ENCODE peak calls at places on chromosomes 2 and 18, in ten cellular contexts. One of them, this sample, is unnamed.

GRCh38 chr2:6845312-6845711 is 20.4 kb downstream of the CMPK2 start:
- DNase-seq in esophagus muscularis mucosa: no peak
- DNase-seq in IMR-90: no peak
- DNase-seq in HCT116: no peak
- DNase-seq in osteoblast: no peak
- DNase-seq in BE2C: no peak
- DNase-seq in body of pancreas: no peak
- DNase-seq in neural progenitor cell: peak; percentile 27
- DNase-seq in A549: no peak
- DNase-seq in pancreas: no peak
- DNase-seq in this sample: peak; percentile 20

GRCh38 chr18:55419939-55420664 is 167.9 kb downstream of the TCF4 start:
- DNase-seq in esophagus muscularis mucosa: no peak
- DNase-seq in IMR-90: no peak
- DNase-seq in HCT116: no peak
- DNase-seq in osteoblast: peak; percentile 35
- DNase-seq in BE2C: no peak
- DNase-seq in body of pancreas: no peak
- DNase-seq in neural progenitor cell: peak; percentile 46
- DNase-seq in A549: no peak
- DNase-seq in pancreas: no peak
- DNase-seq in this sample: no peak

GRCh38 chr18:32831781-32832180 is 59.0 kb upstream of the KLHL14 start:
- DNase-seq in esophagus muscularis mucosa: no peak
- DNase-seq in IMR-90: no peak
- DNase-seq in HCT116: no peak
- DNase-seq in osteoblast: no peak
- DNase-seq in BE2C: no peak
- DNase-seq in body of pancreas: no peak
- DNase-seq in neural progenitor cell: no peak
- DNase-seq in A549: no peak
- DNase-seq in pancreas: no peak
- DNase-seq in this sample: no peak

GRCh38 chr18:69161383-69162028 is 239.2 kb upstream of the DOK6 start:
- DNase-seq in esophagus muscularis mucosa: no peak
- DNase-seq in IMR-90: peak; percentile 63
- DNase-seq in HCT116: no peak
- DNase-seq in osteoblast: peak; percentile 50
- DNase-seq in BE2C: no peak
- DNase-seq in body of pancreas: no peak
- DNase-seq in neural progenitor cell: peak; percentile 31
- DNase-seq in A549: no peak
- DNase-seq in pancreas: no peak
- DNase-seq in this sample: peak; percentile 17

GRCh38 chr2:74001121-74001520 is 16.4 kb downstream of the TET3 start:
- DNase-seq in esophagus muscularis mucosa: no peak
- DNase-seq in IMR-90: peak; percentile 50
- DNase-seq in HCT116: no peak
- DNase-seq in osteoblast: no peak
- DNase-seq in BE2C: no peak
- DNase-seq in body of pancreas: no peak
- DNase-seq in neural progenitor cell: no peak
- DNase-seq in A549: no peak
- DNase-seq in pancreas: no peak
- DNase-seq in this sample: peak; percentile 12

GRCh38 chr2:132366787-132367186 is 49.8 kb upstream of the GPR39 start:
- DNase-seq in esophagus muscularis mucosa: no peak
- DNase-seq in IMR-90: no peak
- DNase-seq in HCT116: no peak
- DNase-seq in osteoblast: no peak
- DNase-seq in BE2C: no peak
- DNase-seq in body of pancreas: no peak
- DNase-seq in neural progenitor cell: no peak
- DNase-seq in A549: no peak
- DNase-seq in pancreas: no peak
- DNase-seq in this sample: no peak

GRCh38 chr2:160301420-160301819 is 101.3 kb upstream of the ITGB6 start:
- DNase-seq in esophagus muscularis mucosa: no peak
- DNase-seq in IMR-90: peak; percentile 52
- DNase-seq in HCT116: no peak
- DNase-seq in osteoblast: no peak
- DNase-seq in BE2C: no peak
- DNase-seq in body of pancreas: no peak
- DNase-seq in neural progenitor cell: no peak
- DNase-seq in A549: no peak
- DNase-seq in pancreas: no peak
- DNase-seq in this sample: no peak

GRCh38 chr2:68741805-68742306 is 7.2 kb downstream of the ARHGAP25 start:
- DNase-seq in esophagus muscularis mucosa: peak; percentile 81
- DNase-seq in IMR-90: peak; percentile 30
- DNase-seq in HCT116: no peak
- DNase-seq in osteoblast: no peak
- DNase-seq in BE2C: no peak
- DNase-seq in body of pancreas: no peak
- DNase-seq in neural progenitor cell: no peak
- DNase-seq in A549: no peak
- DNase-seq in pancreas: no peak
- DNase-seq in this sample: no peak

DNA sequence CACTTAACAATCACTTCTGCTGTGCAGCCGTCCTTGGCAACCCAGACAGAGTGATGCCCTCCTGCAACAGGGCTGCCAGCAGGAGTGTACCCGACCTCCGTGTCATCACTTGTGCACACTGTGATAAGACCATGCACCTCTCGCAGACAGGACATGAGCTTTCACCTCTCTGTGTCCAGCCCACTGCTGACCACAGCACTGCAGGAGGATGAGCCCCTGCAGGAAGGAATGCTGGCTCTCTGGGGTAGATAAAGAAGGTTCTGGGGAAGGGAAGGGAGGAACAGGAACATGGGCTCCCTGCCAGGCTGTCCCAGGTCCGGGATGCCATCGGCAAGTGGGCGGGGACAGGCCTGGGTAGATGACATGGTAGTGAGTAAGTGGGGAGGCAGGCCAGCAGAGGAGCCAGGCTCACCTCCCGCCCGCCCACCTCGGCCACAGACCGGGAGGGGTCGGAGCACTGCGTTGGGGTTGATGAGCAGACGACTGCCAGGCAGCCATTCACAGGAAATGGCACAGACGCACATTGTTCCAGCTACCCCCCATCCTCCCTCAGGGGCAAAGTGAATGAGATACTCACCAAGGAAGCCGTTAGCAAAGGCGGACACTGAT is 18.6 kb upstream of the COL6A3 start:
- DNase-seq in esophagus muscularis mucosa: no peak
- DNase-seq in IMR-90: peak; percentile 93
- DNase-seq in HCT116: peak; percentile 15
- DNase-seq in osteoblast: peak; percentile 82
- DNase-seq in BE2C: peak; percentile 83
- DNase-seq in body of pancreas: no peak
- DNase-seq in neural progenitor cell: no peak
- DNase-seq in A549: peak; percentile 45
- DNase-seq in pancreas: no peak
- DNase-seq in this sample: no peak
- TF ChIP-seq CTCF in esophagus muscularis mucosa: no peak
- TF ChIP-seq CTCF in IMR-90: peak; percentile 58
- TF ChIP-seq CTCF in HCT116: peak; percentile 14
- TF ChIP-seq CTCF in osteoblast: peak; percentile 62
- TF ChIP-seq CTCF in BE2C: no peak
- TF ChIP-seq CTCF in body of pancreas: no peak
- TF ChIP-seq CTCF in neural progenitor cell: no peak
- TF ChIP-seq CTCF in A549: no peak
- TF ChIP-seq CTCF in pancreas: no peak
- TF ChIP-seq CTCF in this sample: no peak

GRCh38 chr2:240447934-240448333 is 12.5 kb downstream of the GPC1 start:
- DNase-seq in esophagus muscularis mucosa: no peak
- DNase-seq in IMR-90: no peak
- DNase-seq in HCT116: no peak
- DNase-seq in osteoblast: no peak
- DNase-seq in BE2C: no peak
- DNase-seq in body of pancreas: no peak
- DNase-seq in neural progenitor cell: no peak
- DNase-seq in A549: no peak
- DNase-seq in pancreas: no peak
- DNase-seq in this sample: no peak

GRCh38 chr2:240447331-240447730 is 11.9 kb downstream of the GPC1 start:
- DNase-seq in esophagus muscularis mucosa: no peak
- DNase-seq in IMR-90: no peak
- DNase-seq in HCT116: no peak
- DNase-seq in osteoblast: no peak
- DNase-seq in BE2C: no peak
- DNase-seq in body of pancreas: no peak
- DNase-seq in neural progenitor cell: no peak
- DNase-seq in A549: no peak
- DNase-seq in pancreas: no peak
- DNase-seq in this sample: no peak

GRCh38 chr2:240446618-240447175 is 11.2 kb downstream of the GPC1 start:
- DNase-seq in esophagus muscularis mucosa: no peak
- DNase-seq in IMR-90: no peak
- DNase-seq in HCT116: no peak
- DNase-seq in osteoblast: no peak
- DNase-seq in BE2C: no peak
- DNase-seq in body of pancreas: no peak
- DNase-seq in neural progenitor cell: no peak
- DNase-seq in A549: no peak
- DNase-seq in pancreas: no peak
- DNase-seq in this sample: no peak

GRCh38 chr2:240444464-240444863 is 9.0 kb downstream of the GPC1 start:
- DNase-seq in esophagus muscularis mucosa: no peak
- DNase-seq in IMR-90: no peak
- DNase-seq in HCT116: no peak
- DNase-seq in osteoblast: no peak
- DNase-seq in BE2C: no peak
- DNase-seq in body of pancreas: no peak
- DNase-seq in neural progenitor cell: no peak
- DNase-seq in A549: no peak
- DNase-seq in pancreas: no peak
- DNase-seq in this sample: no peak

DNA sequence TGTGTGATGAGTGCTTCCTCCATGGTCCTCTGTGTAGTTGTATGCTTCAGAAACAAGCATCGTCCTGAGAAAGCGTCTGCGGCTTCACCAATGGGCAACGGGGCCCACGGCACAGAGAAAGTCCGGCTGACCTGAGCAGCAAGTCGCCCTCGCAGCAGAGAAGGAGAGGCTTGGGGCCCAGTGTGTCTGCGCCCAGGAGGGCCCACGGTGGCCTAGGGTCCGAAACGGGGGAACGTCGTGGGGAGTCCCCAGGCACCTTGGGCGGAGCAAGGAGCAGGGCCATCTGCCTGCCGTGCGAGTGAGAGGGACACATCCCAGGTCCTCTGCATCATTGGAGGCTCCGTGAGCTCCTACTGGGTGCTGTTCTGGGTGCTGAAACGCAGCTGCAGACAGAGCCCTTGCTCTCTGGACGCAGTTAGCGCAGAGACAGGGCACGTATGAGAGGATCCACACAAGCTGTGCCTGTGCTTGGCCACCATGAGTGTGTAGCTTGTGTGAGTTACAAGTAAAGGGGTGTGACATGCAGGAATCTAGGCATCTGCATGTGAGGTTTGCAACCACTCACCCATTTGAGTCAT is 10.6 kb downstream of the GPC1 start:
- DNase-seq in esophagus muscularis mucosa: no peak
- DNase-seq in IMR-90: no peak
- DNase-seq in HCT116: no peak
- DNase-seq in osteoblast: no peak
- DNase-seq in BE2C: no peak
- DNase-seq in body of pancreas: no peak
- DNase-seq in neural progenitor cell: no peak
- DNase-seq in A549: no peak
- DNase-seq in pancreas: no peak
- DNase-seq in this sample: no peak
- H3K4me1 ChIP-seq in esophagus muscularis mucosa: peaks cover 31% of the 10 kb centered on the region
- H3K4me1 ChIP-seq in IMR-90: peaks cover 13% of the 10 kb centered on the region
- H3K4me1 ChIP-seq in HCT116: peaks cover 33% of the 10 kb centered on the region
- H3K4me1 ChIP-seq in osteoblast: no peaks in the 10 kb centered on the region
- H3K4me1 ChIP-seq in BE2C: peaks cover 14% of the 10 kb centered on the region
- H3K4me1 ChIP-seq in body of pancreas: no peaks in the 10 kb centered on the region
- H3K4me1 ChIP-seq in neural progenitor cell: peaks cover 14% of the 10 kb centered on the region
- H3K4me1 ChIP-seq in A549: peaks cover 50% of the 10 kb centered on the region
- H3K4me1 ChIP-seq in pancreas: no peaks in the 10 kb centered on the region
- H3K4me1 ChIP-seq in this sample: no peaks in the 10 kb centered on the region

DNA sequence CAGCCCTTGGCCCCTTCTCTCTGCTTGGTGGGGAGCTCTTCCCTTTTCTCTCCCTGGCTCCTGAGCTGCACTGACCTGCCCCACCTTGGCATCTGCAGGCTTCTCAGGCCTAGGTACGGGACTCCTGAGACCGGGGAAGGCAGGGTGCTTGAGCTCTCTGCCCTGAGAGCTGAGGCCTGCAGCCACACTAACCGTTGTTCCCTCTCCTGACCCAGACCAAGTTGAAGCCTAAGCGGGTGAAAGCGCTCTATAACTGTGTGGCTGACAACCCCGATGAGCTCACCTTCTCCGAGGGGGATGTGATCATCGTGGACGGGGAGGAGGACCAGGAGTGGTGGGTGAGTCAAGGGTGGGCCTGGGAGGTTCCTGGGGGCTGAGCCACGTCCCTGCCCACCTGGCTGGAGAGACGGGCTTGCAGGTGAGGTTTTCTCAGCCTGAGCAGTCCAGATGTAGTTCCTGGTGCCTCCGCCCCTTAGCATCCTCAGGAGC is 22.2 kb downstream of the ITGB1BP1 start:
- DNase-seq in esophagus muscularis mucosa: no peak
- DNase-seq in IMR-90: no peak
- DNase-seq in HCT116: no peak
- DNase-seq in osteoblast: peak; percentile 5
- DNase-seq in BE2C: no peak
- DNase-seq in body of pancreas: no peak
- DNase-seq in neural progenitor cell: no peak
- DNase-seq in A549: no peak
- DNase-seq in pancreas: no peak
- DNase-seq in this sample: no peak
- TF ChIP-seq CTCF in esophagus muscularis mucosa: no peak
- TF ChIP-seq CTCF in IMR-90: no peak
- TF ChIP-seq CTCF in HCT116: no peak
- TF ChIP-seq CTCF in osteoblast: no peak
- TF ChIP-seq CTCF in BE2C: no peak
- TF ChIP-seq CTCF in body of pancreas: no peak
- TF ChIP-seq CTCF in neural progenitor cell: no peak
- TF ChIP-seq CTCF in A549: no peak
- TF ChIP-seq CTCF in pancreas: no peak
- TF ChIP-seq CTCF in this sample: no peak

DNA sequence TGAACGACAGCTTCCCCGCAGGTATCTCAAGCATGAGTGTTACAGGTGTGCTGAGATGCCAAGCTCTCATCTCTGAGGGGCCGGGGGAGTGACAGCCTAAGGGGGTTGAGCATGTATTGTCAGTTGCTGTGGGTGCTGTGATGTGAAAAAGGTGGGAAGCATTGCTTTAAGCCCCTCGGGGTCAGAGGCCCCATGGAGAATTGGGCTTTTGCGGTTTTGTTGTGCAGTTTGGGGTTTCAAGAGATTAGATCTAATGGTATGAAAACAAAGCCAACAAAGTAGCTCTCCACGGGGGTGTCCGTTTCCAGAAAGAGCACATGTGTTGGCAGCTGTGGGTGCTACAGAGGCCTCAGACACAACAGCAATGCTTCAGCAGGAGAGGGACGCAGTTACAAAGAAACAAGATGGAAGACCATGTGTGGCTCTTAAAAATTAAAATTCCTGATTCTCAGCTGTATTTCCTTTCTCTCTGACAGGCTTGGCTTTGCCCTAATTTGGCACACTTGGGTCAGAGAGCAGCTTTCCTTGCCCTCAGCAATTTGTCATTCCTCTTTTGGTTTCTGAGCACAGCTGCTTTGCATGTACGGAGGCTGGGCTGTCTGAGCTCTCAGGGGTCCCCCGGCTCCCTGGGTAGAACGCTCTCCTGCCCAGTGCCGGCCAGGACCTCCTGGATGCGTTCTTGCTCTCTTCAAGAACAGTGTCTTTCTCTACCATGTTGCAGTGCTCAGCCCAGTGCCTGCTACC is 70.0 kb downstream of the TMEM247 start:
- DNase-seq in esophagus muscularis mucosa: no peak
- DNase-seq in IMR-90: no peak
- DNase-seq in HCT116: no peak
- DNase-seq in osteoblast: peak; percentile 45
- DNase-seq in BE2C: no peak
- DNase-seq in body of pancreas: no peak
- DNase-seq in neural progenitor cell: no peak
- DNase-seq in A549: no peak
- DNase-seq in pancreas: no peak
- DNase-seq in this sample: no peak
- H3K4me1 ChIP-seq in esophagus muscularis mucosa: peaks cover 96% of the 10 kb centered on the region
- H3K4me1 ChIP-seq in IMR-90: peaks cover 3% of the 10 kb centered on the region
- H3K4me1 ChIP-seq in HCT116: no peaks in the 10 kb centered on the region
- H3K4me1 ChIP-seq in osteoblast: peaks cover 8% of the 10 kb centered on the region
- H3K4me1 ChIP-seq in BE2C: peaks cover 8% of the 10 kb centered on the region
- H3K4me1 ChIP-seq in body of pancreas: no peaks in the 10 kb centered on the region
- H3K4me1 ChIP-seq in neural progenitor cell: peaks cover 2% of the 10 kb centered on the region
- H3K4me1 ChIP-seq in A549: peaks cover 6% of the 10 kb centered on the region
- H3K4me1 ChIP-seq in pancreas: no peaks in the 10 kb centered on the region
- H3K4me1 ChIP-seq in this sample: peaks cover 10% of the 10 kb centered on the region

This sample was measured in Caco-2.